ENCODE peak calls at places on chromosomes 1 and 21, in ten cellular contexts. N, X, R, L, J, K, E, Z, B and U are unnamed samples.

GRCh38 chr1:207397525-207397926 is 56.6 kb upstream of the CR2 start:
- DNase-seq in X (no peak), E (no peak), J (no peak), B (no peak), L (no peak), R (no peak), Z (no peak), N (no peak), K (no peak), U (no peak)

GRCh38 chr1:238772321-238772720 is 614.0 kb upstream of the CHRM3 start:
- DNase-seq in Z (no peak), X (no peak), B (no peak), N (no peak), R (no peak), J (no peak), E (no peak), L (peak; percentile 53), K (no peak), U (no peak)

GRCh38 chr1:154420172-154420571 is 15.0 kb downstream of the IL6R start:
- DNase-seq in K (peak; percentile 73), R (peak; percentile 84), L (peak; percentile 91), B (peak; percentile 85), X (no peak), Z (peak; percentile 89), N (peak; percentile 78), E (peak; percentile 95), J (peak; percentile 97), U (peak; percentile 96)

GRCh38 chr1:86965012-86965826 is 50.8 kb downstream of the HS2ST1 start:
- DNase-seq in E (no peak), L (peak; percentile 54), X (peak; percentile 31), R (no peak), J (no peak), N (no peak), Z (no peak), B (no peak), K (peak; percentile 46), U (no peak)

GRCh38 chr1:53270873-53271272 is 32.6 kb upstream of the MAGOH start:
- DNase-seq in X (no peak), E (no peak), J (no peak), R (no peak), Z (no peak), L (no peak), B (no peak), N (no peak), K (no peak), U (no peak)

GRCh38 chr21:34857122-34857713 is 188.4 kb downstream of the CLIC6 start:
- DNase-seq in L (no peak), E (no peak), J (no peak), K (no peak), X (no peak), R (no peak), B (no peak), Z (no peak), N (no peak), U (no peak)

GRCh38 chr1:225977937-225978748 is 21.0 kb downstream of the SDE2 start:
- DNase-seq in E (no peak), N (no peak), B (no peak), J (peak; percentile 43), Z (no peak), L (no peak), R (no peak), X (no peak), K (no peak), U (no peak)

GRCh38 chr1:10692401-10693021 is 103.9 kb downstream of the CASZ1 start:
- DNase-seq in J (no peak), Z (peak; percentile 56), X (peak; percentile 63), B (no peak), N (peak; percentile 86), R (peak; percentile 79), L (no peak), E (no peak), K (peak; percentile 53), U (no peak)

GRCh38 chr1:18320051-18320450 is 160.7 kb upstream of the KLHDC7A start:
- DNase-seq in E (no peak), K (no peak), R (no peak), L (no peak), Z (no peak), B (no peak), X (peak; percentile 46), N (no peak), J (no peak), U (no peak)

GRCh38 chr1:94805912-94806311 is 14.2 kb upstream of the SLC44A3 start:
- DNase-seq in R (peak; percentile 61), B (no peak), N (peak; percentile 55), L (peak; percentile 61), Z (peak; percentile 12), X (peak; percentile 62), K (peak; percentile 45), E (no peak), J (no peak), U (no peak)

GRCh38 chr1:222310830-222311229 is 237.1 kb downstream of the HHIPL2 start:
- DNase-seq in X (no peak), Z (peak; percentile 88), E (no peak), R (no peak), J (no peak), K (no peak), L (no peak), B (peak; percentile 64), N (no peak), U (peak; percentile 20)

GRCh38 chr1:211942583-211942982 is 92.8 kb downstream of the INTS7 start:
- DNase-seq in L (no peak), Z (no peak), X (no peak), R (no peak), E (no peak), B (no peak), N (no peak), K (no peak), J (no peak), U (no peak)

GRCh38 chr1:212256404-212256803 is 28.8 kb upstream of the PPP2R5A start:
- DNase-seq in J (no peak), R (peak; percentile 56), Z (no peak), X (no peak), L (no peak), E (no peak), N (no peak), K (no peak), B (no peak), U (no peak)

GRCh38 chr21:27795418-27795817 is 828.5 kb upstream of the ADAMTS5 start:
- DNase-seq in L (no peak), K (no peak), E (no peak), J (no peak), R (no peak), X (no peak), B (no peak), Z (no peak), N (no peak), U (no peak)

GRCh38 chr1:168803696-168804510 is 74.9 kb upstream of the DPT start:
- DNase-seq in E (no peak), X (peak; percentile 63), K (no peak), R (no peak), B (no peak), J (no peak), N (peak; percentile 32), Z (no peak), L (no peak), U (no peak)

DNA sequence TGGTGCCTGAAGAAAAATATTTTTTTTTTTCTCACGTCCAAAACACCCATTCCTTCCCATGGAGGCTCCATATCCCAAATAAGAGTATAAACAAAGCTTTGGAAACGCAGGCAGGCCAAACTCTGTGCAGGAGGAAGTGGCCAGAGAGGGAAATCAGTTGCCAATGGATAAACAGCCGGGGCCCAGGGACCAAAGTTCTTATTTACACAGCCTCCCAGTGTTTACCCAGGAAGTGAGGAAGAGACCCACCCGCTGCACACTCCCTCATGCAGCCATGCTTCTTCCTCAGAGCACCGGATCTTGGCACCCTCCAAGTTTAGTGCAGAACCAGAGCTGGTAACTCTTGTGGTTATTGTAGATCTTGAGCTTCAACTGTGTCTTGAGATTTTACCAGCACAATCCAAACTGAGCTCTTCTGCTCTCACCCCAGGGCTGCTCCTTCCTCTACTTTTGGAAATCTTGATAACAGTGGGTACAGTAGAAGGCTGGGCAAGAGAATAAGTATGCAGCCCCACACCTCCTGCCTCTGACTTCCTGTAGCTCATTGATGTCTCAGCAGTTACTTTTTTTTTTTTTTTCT is 14.2 kb downstream of the MARCKSL1 start:
- DNase-seq in N (peak; percentile 87), J (no peak), L (no peak), X (no peak), Z (no peak), R (no peak), B (no peak), K (peak; percentile 86), E (no peak), U (no peak)
- H3K27ac ChIP-seq in N (peak overlapping the region; percentile 86), J (no peak overlapping the region), L (peak overlapping the region; percentile 11), X (no peak overlapping the region), Z (peak overlapping the region; percentile 8), R (peak overlapping the region; percentile 9), B (no peak overlapping the region), K (peak overlapping the region; percentile 77), E (no peak overlapping the region), U (no peak overlapping the region)

GRCh38 chr1:194644528-194644927 is 1458.1 kb upstream of the B3GALT2 start:
- DNase-seq in E (no peak), K (no peak), N (no peak), Z (no peak), J (no peak), R (no peak), B (no peak), X (no peak), L (no peak), U (no peak)
- H3K36me3 ChIP-seq in E (no peaks in the 10 kb centered on the region), K (no peaks in the 10 kb centered on the region), N (no peaks in the 10 kb centered on the region), Z (no peaks in the 10 kb centered on the region), J (no peaks in the 10 kb centered on the region), R (no peaks in the 10 kb centered on the region), B (no peaks in the 10 kb centered on the region), X (no peaks in the 10 kb centered on the region), L (no peaks in the 10 kb centered on the region), U (no peaks in the 10 kb centered on the region)

DNA sequence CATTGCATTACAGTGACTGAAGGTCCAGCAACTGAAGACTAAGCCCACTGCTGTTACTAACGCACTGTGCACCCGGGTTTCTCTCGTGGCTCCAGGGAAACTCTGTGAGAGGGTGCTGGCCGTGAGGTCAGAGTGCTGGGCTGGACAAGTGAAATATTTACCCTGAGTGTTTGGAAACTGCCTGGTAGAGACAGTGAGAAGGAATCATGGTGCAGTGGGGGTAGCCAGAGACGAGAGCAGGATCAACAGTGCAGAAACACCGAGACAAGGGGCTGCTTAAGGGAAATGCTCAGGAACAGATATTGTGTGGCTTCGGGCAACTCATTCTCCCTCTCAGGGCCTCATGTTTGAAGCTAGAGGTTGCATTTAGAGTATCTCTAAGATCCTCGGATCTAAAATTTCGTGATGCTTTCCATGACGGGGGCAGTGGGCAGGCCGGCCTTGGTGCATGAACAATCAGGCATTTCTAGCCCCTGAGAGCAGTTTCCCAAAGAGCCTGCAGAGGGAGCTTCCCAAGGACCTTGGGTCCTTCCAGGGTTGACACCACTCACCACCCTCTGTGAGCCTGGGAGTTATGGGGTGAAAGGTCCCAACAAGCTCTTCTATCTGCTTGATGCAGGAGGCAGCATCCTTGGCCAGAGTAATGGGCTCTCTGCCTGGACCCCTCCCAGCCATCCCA is 9.7 kb downstream of the CD2 start:
- DNase-seq in N (peak; percentile 36), B (no peak), X (peak; percentile 46), L (no peak), K (peak; percentile 39), E (no peak), R (no peak), J (no peak), Z (peak; percentile 31), U (no peak)
- TF ChIP-seq CTCF in N (peak; percentile 44), B (peak; percentile 24), X (peak; percentile 61), L (peak; percentile 8), K (peak; percentile 66), E (no peak), R (peak; percentile 37), J (peak; percentile 48), Z (peak; percentile 33), U (peak; percentile 31)

DNA sequence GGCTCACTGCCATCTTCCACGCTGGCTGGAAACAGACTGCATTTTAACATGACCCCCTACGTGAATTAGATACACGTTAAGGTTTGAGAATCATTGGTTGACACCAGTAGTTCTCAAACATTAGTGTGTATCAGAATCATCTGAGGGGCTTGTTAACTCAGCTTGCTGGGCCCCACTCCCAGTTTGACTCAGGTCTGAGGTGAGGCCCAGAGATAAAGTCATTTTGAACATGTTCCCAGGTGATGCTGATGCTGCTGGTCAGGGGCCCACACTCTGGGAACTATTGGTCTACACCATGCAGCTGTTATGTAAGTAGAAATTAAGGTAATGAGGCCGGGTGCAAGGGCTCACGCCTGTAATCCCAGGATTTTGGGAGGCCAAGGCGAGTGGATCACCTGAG is 1.3 kb downstream of the LSM10 start:
- DNase-seq in J (no peak), N (no peak), L (no peak), B (no peak), X (no peak), Z (no peak), K (no peak), R (no peak), E (no peak), U (no peak)
- H3K27ac ChIP-seq in J (no peak overlapping the region), N (peak overlapping the region; percentile 96), L (no peak overlapping the region), B (peak overlapping the region; percentile 93), X (no peak overlapping the region), Z (no peak overlapping the region), K (no peak overlapping the region), R (peak overlapping the region; percentile 96), E (no peak overlapping the region), U (peak overlapping the region; percentile 97)